ENCODE peak calls at places on chromosomes 5 and 9, in ten cellular contexts. A is K562; H is BJ; N is astrocyte of the cerebellum; F is neuronal stem cell; I is astrocyte of the spinal cord; T is CD8-positive, alpha-beta memory T cell; B is psoas muscle; E is spleen; P is ovary. Z is an unnamed sample.
A peak's percentile ranks its signal among the peaks of the same experiment; 100 is the strongest.

GRCh38 chr9:29564564-29564963 is 1991.3 kb upstream of the C9orf72 start:
- DNase-seq in A (no peak), H (no peak), N (no peak), F (no peak), I (peak; percentile 6), T (no peak), B (no peak), E (no peak), P (no peak), Z (peak; percentile 68)

GRCh38 chr5:151499636-151500035 is 52.2 kb downstream of the SLC36A1 start:
- DNase-seq in A (no peak), H (no peak), N (no peak), F (no peak), I (no peak), T (no peak), B (no peak), E (no peak), P (no peak), Z (no peak)

GRCh38 chr5:103428411-103428871 is 134.1 kb downstream of the NUDT12 start:
- DNase-seq in A (no peak), H (peak; percentile 84), N (peak; percentile 87), F (no peak), I (peak; percentile 94), T (no peak), B (peak; percentile 55), E (no peak), P (no peak), Z (no peak)

GRCh38 chr5:123721721-123722276 is 209.8 kb downstream of the CSNK1G3 start:
- DNase-seq in A (no peak), H (no peak), N (no peak), F (no peak), I (no peak), T (no peak), B (no peak), E (no peak), P (no peak), Z (no peak)

GRCh38 chr5:126074538-126074937 is 348.7 kb upstream of the GRAMD2B start:
- DNase-seq in A (no peak), H (no peak), N (no peak), F (no peak), I (no peak), T (no peak), B (no peak), E (no peak), P (no peak), Z (no peak)

GRCh38 chr5:151480384-151480783 is 33.0 kb downstream of the SLC36A1 start:
- DNase-seq in A (no peak), H (no peak), N (no peak), F (no peak), I (no peak), T (no peak), B (no peak), E (no peak), P (no peak), Z (peak; percentile 66)

GRCh38 chr5:139649082-139649991 is 1.2 kb downstream of the CXXC5 start:
- DNase-seq in A (peak; percentile 54), H (no peak), N (no peak), F (no peak), I (peak; percentile 34), T (no peak), B (peak; percentile 62), E (peak; percentile 88), P (no peak), Z (no peak)

GRCh38 chr9:19998823-19999455 is 210.1 kb upstream of the SLC24A2 start:
- DNase-seq in A (no peak), H (no peak), N (peak; percentile 3), F (no peak), I (peak; percentile 17), T (no peak), B (no peak), E (no peak), P (no peak), Z (peak; percentile 39)

GRCh38 chr5:15946026-15946425 is 233.6 kb downstream of the MARCHF11 start:
- DNase-seq in A (no peak), H (no peak), N (no peak), F (no peak), I (no peak), T (no peak), B (no peak), E (no peak), P (no peak), Z (no peak)

GRCh38 chr5:40406426-40407211 is 273.1 kb upstream of the PTGER4 start:
- DNase-seq in A (no peak), H (no peak), N (no peak), F (no peak), I (no peak), T (no peak), B (no peak), E (no peak), P (no peak), Z (no peak)

GRCh38 chr5:40410939-40411635 is 268.6 kb upstream of the PTGER4 start:
- DNase-seq in A (no peak), H (no peak), N (peak; percentile 73), F (no peak), I (peak; percentile 78), T (no peak), B (no peak), E (no peak), P (no peak), Z (no peak)

GRCh38 chr5:40405985-40406384 is 273.7 kb upstream of the PTGER4 start:
- DNase-seq in A (no peak), H (no peak), N (no peak), F (no peak), I (no peak), T (no peak), B (no peak), E (no peak), P (no peak), Z (no peak)

GRCh38 chr5:40410231-40410861 is 269.4 kb upstream of the PTGER4 start:
- DNase-seq in A (no peak), H (no peak), N (peak; percentile 74), F (no peak), I (peak; percentile 75), T (peak; percentile 68), B (no peak), E (no peak), P (no peak), Z (peak; percentile 52)

DNA sequence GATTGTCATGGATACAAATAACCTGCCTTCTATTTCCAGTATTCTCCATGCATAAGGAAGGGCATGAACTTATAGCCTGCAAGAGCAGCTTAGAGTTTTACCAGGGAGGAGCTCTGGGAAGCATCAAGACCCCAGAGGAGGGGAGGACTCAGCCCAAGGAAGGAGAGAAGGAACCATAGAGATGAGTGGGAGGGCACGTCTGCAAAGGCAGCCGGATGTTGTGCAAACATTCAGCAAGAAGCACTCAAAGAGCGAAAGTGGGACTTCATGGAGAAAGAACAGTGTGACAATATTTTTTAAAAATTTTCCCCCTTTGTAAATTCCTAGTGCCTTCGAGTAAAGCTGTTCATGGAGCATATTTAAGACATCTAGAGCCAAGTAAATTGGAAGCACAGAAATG is 270.1 kb upstream of the PTGER4 start:
- DNase-seq in A (no peak), H (no peak), N (no peak), F (no peak), I (no peak), T (peak; percentile 29), B (no peak), E (peak; percentile 79), P (no peak), Z (no peak)
- H3K4me3 ChIP-seq in A (no peak overlapping the region), H (no peak overlapping the region), N (no peak overlapping the region), F (no peak overlapping the region), I (no peak overlapping the region), T (peak overlapping the region; percentile 28), B (no peak overlapping the region), E (no peak overlapping the region), P (no peak overlapping the region), Z (no peak overlapping the region)

DNA sequence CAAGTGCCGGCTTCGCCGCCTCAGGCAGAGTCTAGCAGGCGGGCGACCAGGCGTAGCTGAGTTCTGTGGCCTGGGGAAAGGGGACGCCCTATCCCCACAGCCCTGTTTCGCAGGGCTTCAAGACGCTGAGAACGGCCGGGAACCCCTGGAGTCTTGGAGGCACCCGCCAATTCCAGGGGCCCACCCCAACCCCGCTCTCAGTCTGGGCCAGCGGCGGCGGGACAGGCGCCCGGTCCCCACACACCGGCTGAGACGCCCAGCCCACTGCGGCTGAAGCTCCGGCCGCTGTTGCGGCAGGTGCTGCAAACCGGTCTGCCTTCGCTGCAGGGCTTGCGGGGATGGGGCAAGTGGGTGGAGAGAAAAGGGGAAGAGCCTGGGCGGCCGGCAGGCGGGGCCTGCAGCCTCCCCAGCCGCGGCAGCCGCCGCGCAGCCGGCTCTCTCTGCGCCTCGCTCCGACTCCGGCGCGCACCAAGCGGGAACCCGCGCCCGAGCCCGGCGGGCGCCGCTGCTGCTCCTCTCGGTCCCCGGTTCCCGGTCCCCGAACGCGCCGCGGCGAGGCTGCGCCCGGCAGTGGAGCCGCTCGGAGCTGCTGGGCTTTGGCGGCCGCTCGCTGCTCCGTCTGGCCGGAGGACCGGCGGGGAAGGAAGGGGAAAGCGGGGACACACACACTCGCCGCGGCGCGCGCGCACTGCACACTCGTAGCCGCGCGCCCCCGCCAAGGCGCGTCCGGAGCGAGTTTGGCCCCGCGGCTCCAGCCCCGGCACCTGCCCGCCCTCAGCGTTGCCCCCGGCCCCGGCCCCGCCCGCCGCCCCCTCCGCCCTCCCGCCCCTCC is at the start of gene PIP5K1B:
- DNase-seq in A (peak; percentile 69), H (peak; percentile 0), N (peak; percentile 5), F (peak; percentile 71), I (peak; percentile 41), T (no peak), B (peak; percentile 84), E (peak; percentile 96), P (no peak), Z (peak; percentile 4)
- H3K4me3 ChIP-seq in A (peak within 1 kb of the TSS; percentile 75), H (peak within 1 kb of the TSS; percentile 36), N (peak within 1 kb of the TSS; percentile 42), F (peak within 1 kb of the TSS; percentile 96), I (peak within 1 kb of the TSS; percentile 22), T (peak within 1 kb of the TSS; percentile 16), B (peak within 1 kb of the TSS; percentile 83), E (peak within 1 kb of the TSS; percentile 76), P (peak within 1 kb of the TSS; percentile 55), Z (peak within 1 kb of the TSS; percentile 50)

GRCh38 chr5:135030691-135031145 is 3.3 kb downstream of the PITX1 start:
- DNase-seq in A (no peak), H (no peak), N (no peak), F (no peak), I (no peak), T (no peak), B (peak; percentile 44), E (no peak), P (no peak), Z (no peak)
- H3K4me3 ChIP-seq in A (no peak overlapping the region), H (no peak overlapping the region), N (no peak overlapping the region), F (peak overlapping the region; percentile 33), I (no peak overlapping the region), T (no peak overlapping the region), B (peak overlapping the region; percentile 85), E (peak overlapping the region; percentile 35), P (no peak overlapping the region), Z (peak overlapping the region; percentile 77)

DNA sequence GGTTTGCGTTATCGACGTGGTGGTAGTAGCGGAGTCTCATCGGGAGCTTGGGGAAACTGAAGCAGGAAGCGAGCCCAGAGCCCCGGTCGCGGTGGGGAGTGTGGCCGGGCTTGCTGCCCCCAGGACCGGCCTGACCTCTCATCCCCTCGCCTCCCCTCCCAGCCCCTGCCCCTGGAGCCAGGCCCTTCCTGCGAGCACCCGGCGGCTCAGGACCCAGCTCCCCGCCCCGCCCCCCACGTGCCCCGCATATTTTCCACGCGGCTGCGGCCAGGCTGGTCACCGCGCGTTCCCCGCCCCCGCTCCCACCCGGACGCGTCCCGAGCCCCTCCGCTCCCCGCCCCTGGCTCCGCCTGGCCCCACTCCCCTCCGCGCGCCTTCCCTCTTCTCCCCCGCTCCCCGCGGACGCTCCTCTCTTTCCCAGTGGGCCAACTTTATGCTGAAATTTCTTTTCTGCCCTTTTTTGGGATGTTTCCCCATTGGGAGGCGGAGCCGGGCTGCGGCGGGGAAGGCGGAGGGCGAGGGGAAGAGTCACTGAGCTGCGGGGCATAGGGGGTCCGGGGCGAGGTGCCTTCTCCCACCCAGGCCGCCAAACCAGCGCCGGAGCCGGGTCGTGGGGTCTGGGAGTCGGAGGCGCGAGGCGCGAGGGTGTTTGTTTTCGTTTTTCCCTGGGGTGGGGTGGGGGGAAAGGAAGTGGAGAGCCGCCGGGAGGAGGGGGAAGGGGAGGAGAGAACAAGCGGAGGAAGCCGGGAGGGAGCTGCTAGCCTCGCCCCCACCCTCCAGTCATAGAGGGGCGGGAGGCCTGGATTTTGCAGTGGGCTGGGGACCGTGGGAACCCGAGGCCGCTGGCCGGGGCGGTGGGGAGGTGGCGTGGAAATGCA is 961 bp upstream of the TPM2 start:
- DNase-seq in A (peak; percentile 79), H (peak; percentile 26), N (no peak), F (peak; percentile 47), I (peak; percentile 79), T (peak; percentile 34), B (peak; percentile 90), E (peak; percentile 86), P (peak; percentile 85), Z (peak; percentile 53)
- H3K4me3 ChIP-seq in A (peak overlapping the region; percentile 72), H (peak overlapping the region; percentile 98), N (peak overlapping the region; percentile 85), F (peak overlapping the region; percentile 86), I (peak overlapping the region; percentile 87), T (peak overlapping the region; percentile 67), B (peak overlapping the region; percentile 100), E (peak overlapping the region; percentile 77), P (peak overlapping the region; percentile 66), Z (peak overlapping the region; percentile 99)